ENCODE peak calls at places on chromosomes 5 and 9, in ten cellular contexts. H, G, Q, L, I, O, R, B, N and E are unnamed samples.

GRCh38 chr9:136587145-136587943 is 41.5 kb upstream of the NOTCH1 start:
- DNase-seq in H (peak), G (peak), Q (no peak), L (peak), I (no peak), O (no peak), R (no peak), B (peak), N (peak), E (no peak)

GRCh38 chr9:106797299-106797698 is 65.7 kb upstream of the ZNF462 start:
- DNase-seq in H (no peak), G (no peak), Q (no peak), L (no peak), I (no peak), O (no peak), R (no peak), B (peak), N (no peak), E (no peak)

GRCh38 chr9:87857141-87857947 is 25.3 kb upstream of the SPATA31E1 start:
- DNase-seq in H (no peak), G (no peak), Q (no peak), L (no peak), I (no peak), O (no peak), R (no peak), B (no peak), N (no peak), E (no peak)

GRCh38 chr9:92295827-92296258 is 2.3 kb upstream of the IARS1 start:
- DNase-seq in H (no peak), G (no peak), Q (no peak), L (no peak), I (no peak), O (peak), R (peak), B (no peak), N (no peak), E (peak)

GRCh38 chr9:11443631-11444030 is 830.8 kb upstream of the PTPRD start:
- DNase-seq in H (no peak), G (no peak), Q (no peak), L (no peak), I (no peak), O (no peak), R (no peak), B (no peak), N (no peak), E (no peak)

GRCh38 chr9:120299785-120300184 is 280.2 kb downstream of the CDK5RAP2 start:
- DNase-seq in H (no peak), G (no peak), Q (no peak), L (no peak), I (no peak), O (no peak), R (no peak), B (no peak), N (no peak), E (no peak)

GRCh38 chr5:145495741-145496140 is 339.4 kb downstream of the PRELID2 start:
- DNase-seq in H (no peak), G (no peak), Q (no peak), L (no peak), I (no peak), O (no peak), R (peak), B (peak), N (no peak), E (no peak)

GRCh38 chr9:123069010-123069481 is 35.6 kb downstream of the GPR21 start:
- DNase-seq in H (no peak), G (no peak), Q (no peak), L (no peak), I (no peak), O (no peak), R (no peak), B (peak), N (no peak), E (no peak)

GRCh38 chr9:101737165-101737704 is 1.2 kb downstream of the GRIN3A start:
- DNase-seq in H (no peak), G (no peak), Q (no peak), L (peak), I (no peak), O (no peak), R (no peak), B (no peak), N (no peak), E (no peak)

GRCh38 chr5:175597718-175598117 is 60.2 kb upstream of the HRH2 start:
- DNase-seq in H (no peak), G (no peak), Q (no peak), L (no peak), I (no peak), O (no peak), R (no peak), B (no peak), N (no peak), E (no peak)

GRCh38 chr9:105296889-105297288 is 52.4 kb downstream of the SLC44A1 start:
- DNase-seq in H (no peak), G (no peak), Q (no peak), L (no peak), I (no peak), O (no peak), R (no peak), B (peak), N (no peak), E (no peak)

GRCh38 chr5:172502410-172502809 is 48.1 kb upstream of the SH3PXD2B start:
- DNase-seq in H (no peak), G (no peak), Q (no peak), L (peak), I (no peak), O (no peak), R (no peak), B (no peak), N (no peak), E (no peak)

GRCh38 chr5:60535198-60535597 is 164.8 kb downstream of the DEPDC1B start:
- DNase-seq in H (no peak), G (no peak), Q (no peak), L (no peak), I (no peak), O (no peak), R (no peak), B (no peak), N (no peak), E (no peak)

GRCh38 chr5:103217101-103217500 is 41.5 kb upstream of the MACIR start:
- DNase-seq in H (no peak), G (no peak), Q (no peak), L (no peak), I (no peak), O (no peak), R (no peak), B (no peak), N (no peak), E (no peak)

GRCh38 chr5:180575571-180575970 is 15.7 kb downstream of the SCGB3A1 start:
- DNase-seq in H (no peak), G (no peak), Q (no peak), L (no peak), I (no peak), O (no peak), R (no peak), B (no peak), N (no peak), E (no peak)

GRCh38 chr5:150272531-150272930 is 17.0 kb downstream of the CAMK2A start:
- DNase-seq in H (no peak), G (no peak), Q (peak), L (no peak), I (no peak), O (no peak), R (peak), B (peak), N (no peak), E (no peak)

GRCh38 chr9:34545497-34545896 is 22.7 kb upstream of the ENHO start:
- DNase-seq in H (no peak), G (no peak), Q (no peak), L (peak), I (no peak), O (no peak), R (no peak), B (no peak), N (no peak), E (no peak)

GRCh38 chr9:36074870-36075532 is 38.3 kb downstream of the RECK start:
- DNase-seq in H (peak), G (peak), Q (peak), L (peak), I (no peak), O (no peak), R (no peak), B (peak), N (peak), E (no peak)

GRCh38 chr5:36724429-36725332 is 118.3 kb downstream of the SLC1A3 start:
- DNase-seq in H (peak), G (peak), Q (no peak), L (peak), I (peak), O (peak), R (peak), B (peak), N (no peak), E (peak)

GRCh38 chr5:598564-598890 is 13.6 kb upstream of the CEP72 start:
- DNase-seq in H (no peak), G (no peak), Q (no peak), L (peak), I (no peak), O (no peak), R (no peak), B (no peak), N (no peak), E (no peak)

GRCh38 chr9:113479150-113479761 is 15.7 kb downstream of the RGS3 start:
- DNase-seq in H (no peak), G (no peak), Q (no peak), L (no peak), I (no peak), O (peak), R (peak), B (no peak), N (no peak), E (peak)

GRCh38 chr5:56405116-56405515 is 172.0 kb upstream of the ANKRD55 start:
- DNase-seq in H (no peak), G (no peak), Q (no peak), L (no peak), I (no peak), O (no peak), R (no peak), B (no peak), N (no peak), E (no peak)